ENCODE peak calls at places on chromosomes 5 and 9, in four cellular contexts. P, Z, R and H are unnamed samples.

GRCh38 chr9:68949271-68950000 is 64.5 kb downstream of the PRKACG start:
- DNase-seq in P (peak), Z (peak), R (no peak), H (no peak)

GRCh38 chr9:61673664-61674381 is 484.0 kb downstream of the SPATA31A7 start:
- DNase-seq in P (no peak), Z (no peak), R (no peak), H (peak)

GRCh38 chr5:158623971-158624370 is 475.7 kb downstream of the EBF1 start:
- DNase-seq in P (no peak), Z (no peak), R (no peak), H (no peak)

GRCh38 chr9:97567894-97568202 is 65.3 kb downstream of the TSTD2 start:
- DNase-seq in P (no peak), Z (no peak), R (no peak), H (no peak)

GRCh38 chr5:150320048-150320555 is 17.4 kb upstream of the ARSI start:
- DNase-seq in P (peak), Z (peak), R (no peak), H (no peak)

GRCh38 chr9:137205126-137206069 is at the start of the genes NDOR1 and TMEM203:
- DNase-seq in P (peak), Z (peak), R (peak), H (peak)

GRCh38 chr5:9318031-9318430 is 227.8 kb downstream of the SEMA5A start:
- DNase-seq in P (no peak), Z (no peak), R (no peak), H (no peak)

GRCh38 chr5:176501333-176501732 is 35.9 kb downstream of the RNF44 start:
- DNase-seq in P (peak), Z (peak), R (no peak), H (no peak)

GRCh38 chr5:55140908-55141665 is 18.9 kb upstream of the GPX8 start:
- DNase-seq in P (no peak), Z (no peak), R (no peak), H (no peak)

GRCh38 chr9:136363606-136364368 is at the start of gene DNLZ:
- DNase-seq in P (peak), Z (peak), R (peak), H (peak)

GRCh38 chr5:87499478-87500410 is 87.0 kb upstream of the CCNH start:
- DNase-seq in P (peak), Z (no peak), R (no peak), H (peak)

GRCh38 chr9:75431388-75431787 is 343.1 kb downstream of the OSTF1 start:
- DNase-seq in P (no peak), Z (no peak), R (no peak), H (no peak)

GRCh38 chr5:68240196-68240595 is 24.6 kb downstream of the PIK3R1 start:
- DNase-seq in P (no peak), Z (no peak), R (no peak), H (no peak)

GRCh38 chr9:127884427-127884911 is 7.0 kb upstream of the AK1 start:
- DNase-seq in P (no peak), Z (no peak), R (no peak), H (peak)

GRCh38 chr9:70595211-70595610 is 180.8 kb upstream of the KLF9 start:
- DNase-seq in P (no peak), Z (no peak), R (no peak), H (no peak)

GRCh38 chr9:127177682-127178265 is 55.3 kb upstream of the ANGPTL2 start:
- DNase-seq in P (no peak), Z (no peak), R (no peak), H (peak)

GRCh38 chr9:23321049-23321448 is 505.0 kb downstream of the ELAVL2 start:
- DNase-seq in P (no peak), Z (peak), R (no peak), H (no peak)

GRCh38 chr9:71858812-71859211 is 52.2 kb downstream of the ABHD17B start:
- DNase-seq in P (peak), Z (peak), R (no peak), H (no peak)

GRCh38 chr5:21236104-21236503 is 1248.1 kb upstream of the CDH18 start:
- DNase-seq in P (peak), Z (no peak), R (no peak), H (no peak)

GRCh38 chr9:122498883-122499288 is 11.7 kb upstream of the OR1J2 start:
- DNase-seq in P (peak), Z (no peak), R (peak), H (no peak)

GRCh38 chr5:84403773-84404172 is 19.1 kb upstream of the EDIL3 start:
- DNase-seq in P (peak), Z (peak), R (no peak), H (no peak)